ENCODE peak calls at places on chromosomes 6 and 20, in ten cellular contexts. F is mesothelial cell of epicardium, T is cardiac muscle cell, C is MM.1S, D is kidney epithelial cell, A is lower lobe of right lung, Y is glutamatergic neuron, M is CD14-positive monocyte, O is heart left ventricle, J is Peyer's patch. K is an unnamed sample.

GRCh38 chr6:151121900-151122299 is 117.9 kb upstream of the AKAP12 start:
- DNase-seq in F (no peak), T (no peak), C (no peak), D (no peak), A (no peak), Y (no peak), M (no peak), O (peak; percentile 87), J (no peak), K (no peak)

GRCh38 chr20:9021699-9022098 is 47.2 kb upstream of the PLCB4 start:
- DNase-seq in F (no peak), T (peak; percentile 83), C (no peak), D (no peak), A (no peak), Y (no peak), M (no peak), O (no peak), J (no peak), K (no peak)

GRCh38 chr20:51738877-51739447 is 29.2 kb downstream of the ATP9A start:
- DNase-seq in F (no peak), T (no peak), C (no peak), D (no peak), A (no peak), Y (no peak), M (no peak), O (no peak), J (no peak), K (no peak)

GRCh38 chr6:12545837-12546658 is 170.5 kb upstream of the PHACTR1 start:
- DNase-seq in F (no peak), T (peak; percentile 85), C (no peak), D (peak; percentile 82), A (no peak), Y (no peak), M (no peak), O (no peak), J (no peak), K (peak; percentile 67)

GRCh38 chr6:165183496-165184140 is 125.8 kb downstream of the C6orf118 start:
- DNase-seq in F (no peak), T (no peak), C (no peak), D (no peak), A (no peak), Y (no peak), M (no peak), O (no peak), J (no peak), K (no peak)

GRCh38 chr20:57548177-57549058 is 12.5 kb upstream of the PCK1 start:
- DNase-seq in F (peak; percentile 53), T (peak; percentile 28), C (no peak), D (peak; percentile 2), A (no peak), Y (no peak), M (no peak), O (no peak), J (no peak), K (peak; percentile 53)

GRCh38 chr6:30002871-30003270 is 58.2 kb upstream of the POLR1H start:
- DNase-seq in F (no peak), T (peak; percentile 41), C (no peak), D (no peak), A (no peak), Y (no peak), M (no peak), O (no peak), J (no peak), K (no peak)

GRCh38 chr20:8390500-8390899 is 258.4 kb downstream of the PLCB1 start:
- DNase-seq in F (no peak), T (no peak), C (no peak), D (no peak), A (no peak), Y (no peak), M (no peak), O (no peak), J (no peak), K (no peak)

GRCh38 chr6:36852481-36853147 is 13.4 kb upstream of the CPNE5 start:
- DNase-seq in F (no peak), T (peak; percentile 79), C (no peak), D (no peak), A (no peak), Y (no peak), M (no peak), O (peak; percentile 47), J (no peak), K (peak; percentile 41)

GRCh38 chr6:145199961-145200360 is 535.4 kb downstream of the EPM2A start:
- DNase-seq in F (no peak), T (peak; percentile 21), C (no peak), D (no peak), A (no peak), Y (no peak), M (no peak), O (no peak), J (no peak), K (no peak)

GRCh38 chr6:29510202-29510601 is 22.4 kb upstream of the MAS1L start:
- DNase-seq in F (no peak), T (no peak), C (no peak), D (no peak), A (no peak), Y (no peak), M (no peak), O (no peak), J (no peak), K (no peak)

GRCh38 chr20:46828471-46828870 is 66.2 kb upstream of the EYA2 start:
- DNase-seq in F (no peak), T (peak; percentile 24), C (no peak), D (no peak), A (no peak), Y (no peak), M (no peak), O (no peak), J (no peak), K (no peak)

GRCh38 chr6:18386302-18386976 is 711 bp upstream of the RNF144B start:
- DNase-seq in F (no peak), T (peak; percentile 42), C (no peak), D (no peak), A (peak; percentile 60), Y (no peak), M (no peak), O (peak; percentile 38), J (no peak), K (no peak)

GRCh38 chr6:583116-583515 is 73.8 kb downstream of the HUS1B start:
- DNase-seq in F (no peak), T (no peak), C (no peak), D (no peak), A (no peak), Y (no peak), M (no peak), O (no peak), J (no peak), K (no peak)

GRCh38 chr20:31901615-31902014 is 31.2 kb downstream of the TTLL9 start:
- DNase-seq in F (no peak), T (no peak), C (no peak), D (no peak), A (no peak), Y (no peak), M (no peak), O (no peak), J (no peak), K (no peak)

DNA sequence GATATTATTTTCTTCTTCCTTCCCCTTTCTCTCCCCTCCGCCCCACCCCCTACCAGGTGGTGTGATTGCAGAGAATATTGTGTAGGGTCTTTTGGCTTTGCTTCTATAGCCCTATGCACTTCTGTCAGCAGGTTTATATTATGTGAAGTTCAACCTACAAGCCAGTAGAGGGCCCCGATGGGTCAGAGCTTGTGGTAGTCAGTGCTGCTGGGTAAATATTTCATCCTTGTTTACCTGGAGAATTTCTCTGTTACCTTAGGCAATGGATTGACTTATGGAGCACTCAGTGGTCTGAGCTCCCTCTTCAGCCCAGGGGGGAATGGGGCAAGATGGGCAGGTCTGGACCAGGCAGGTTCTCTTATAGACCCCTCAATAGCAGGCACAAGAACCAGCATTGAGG is 720.9 kb downstream of the GRIK2 start:
- DNase-seq in F (no peak), T (no peak), C (no peak), D (no peak), A (no peak), Y (no peak), M (no peak), O (no peak), J (no peak), K (no peak)
- TF ChIP-seq CTCF in F (peak; percentile 16), T (no peak), C (peak; percentile 31), D (peak; percentile 33), A (no peak), Y (peak; percentile 40), M (no peak), O (no peak), J (no peak), K (no peak)

GRCh38 chr6:32060966-32061655 is 22.9 kb downstream of the CYP21A2 start:
- DNase-seq in F (no peak), T (no peak), C (no peak), D (no peak), A (no peak), Y (no peak), M (peak; percentile 24), O (no peak), J (no peak), K (no peak)
- TF ChIP-seq CTCF in F (no peak), T (no peak), C (no peak), D (no peak), A (no peak), Y (no peak), M (no peak), O (no peak), J (no peak), K (no peak)

DNA sequence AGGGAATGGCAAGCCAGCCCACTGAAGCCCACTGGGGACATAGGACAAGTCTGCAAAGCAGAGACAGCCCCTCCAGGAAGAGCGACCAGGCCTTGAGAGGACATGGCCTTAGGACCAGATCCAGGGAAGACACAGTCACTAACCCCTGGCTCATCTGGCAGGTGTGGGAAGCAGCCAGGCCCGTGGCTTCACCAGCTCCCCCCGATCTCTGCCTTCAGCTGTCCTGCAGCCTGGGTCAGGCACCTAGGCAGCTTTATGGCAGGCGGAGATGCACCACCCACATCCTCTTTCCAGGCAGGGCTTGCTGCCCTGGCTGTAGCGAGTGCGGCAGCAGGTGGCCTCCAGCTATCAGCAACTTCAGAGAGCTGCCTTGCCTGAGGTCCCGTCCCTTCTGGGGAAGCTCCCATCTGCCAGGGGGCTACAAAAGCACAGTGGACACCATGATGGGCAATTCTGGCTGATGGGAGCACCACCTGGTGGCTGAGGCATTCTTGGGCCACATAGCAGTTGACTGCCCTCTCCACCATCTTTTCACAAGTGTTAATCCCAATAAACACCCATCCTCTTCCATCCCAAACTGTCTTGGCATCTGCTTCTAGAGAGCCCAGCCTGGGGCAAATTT is 85.8 kb downstream of the DZANK1 start:
- DNase-seq in F (no peak), T (no peak), C (no peak), D (no peak), A (no peak), Y (no peak), M (no peak), O (no peak), J (no peak), K (no peak)
- TF ChIP-seq CTCF in F (no peak), T (no peak), C (peak; percentile 13), D (no peak), A (no peak), Y (no peak), M (no peak), O (no peak), J (no peak), K (peak; percentile 22)

DNA sequence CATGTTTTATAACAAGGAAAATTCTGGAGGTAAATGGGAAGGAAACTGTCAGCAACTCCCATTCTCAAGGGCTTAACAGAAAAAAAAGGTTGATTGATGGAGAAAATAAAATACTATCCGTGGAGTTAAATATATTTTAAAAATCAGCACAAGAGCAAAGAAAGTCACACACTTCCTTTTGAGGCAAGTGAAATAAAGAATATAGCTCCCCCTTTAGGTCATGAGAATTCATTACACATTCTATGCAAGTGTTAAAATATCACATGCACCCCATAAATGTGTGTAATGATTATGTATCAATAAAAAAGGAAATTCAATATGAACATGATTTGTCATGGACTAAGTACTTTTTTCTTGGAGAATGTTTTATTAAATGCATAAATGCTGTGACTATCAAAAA is 349.2 kb downstream of the TPBG start:
- DNase-seq in F (no peak), T (peak; percentile 2), C (peak; percentile 9), D (no peak), A (no peak), Y (no peak), M (no peak), O (no peak), J (no peak), K (no peak)
- TF ChIP-seq CTCF in F (peak; percentile 57), T (peak; percentile 31), C (peak; percentile 55), D (peak; percentile 19), A (peak; percentile 29), Y (peak; percentile 72), M (peak; percentile 19), O (no peak), J (peak; percentile 27), K (peak; percentile 45)

K was measured in epithelial cell of proximal tubule.